ENCODE peak calls at places on chromosomes 16 and 17, in eight cellular contexts. One of them, this sample, is unnamed.

GRCh38 chr16:51112311-51112710 is 38.8 kb downstream of the SALL1 start:
- DNase-seq in C1 segment of cervical spinal cord: no peak
- DNase-seq in prostate gland: no peak
- DNase-seq in activated naive CD4-positive, alpha-beta T cell treated with anti-CD3 and anti-CD28 coated beads, Interleukin-2, amount 50 U/mL, for 72 hours: no peak
- DNase-seq in naive thymus-derived CD8-positive, alpha-beta T cell: no peak
- DNase-seq in stimulated activated CD4-positive, alpha-beta T cell treated with anti-CD3 and anti-CD28 coated beads, Interleukin-1b, Interleukin-23, amount 100 ng/mL, for 4 hours: no peak
- DNase-seq in AG20443: no peak
- DNase-seq in CD8-positive, alpha-beta T cell: no peak
- DNase-seq in this sample: no peak

GRCh38 chr16:27482397-27483082 is 67.2 kb downstream of the GTF3C1 start:
- DNase-seq in prostate gland: no peak
- DNase-seq in CD8-positive, alpha-beta T cell: no peak
- DNase-seq in stimulated activated CD4-positive, alpha-beta T cell treated with anti-CD3 and anti-CD28 coated beads, Interleukin-1b, Interleukin-23, amount 100 ng/mL, for 4 hours: no peak
- DNase-seq in AG20443: no peak
- DNase-seq in activated naive CD4-positive, alpha-beta T cell treated with anti-CD3 and anti-CD28 coated beads, Interleukin-2, amount 50 U/mL, for 72 hours: no peak
- DNase-seq in C1 segment of cervical spinal cord: no peak
- DNase-seq in naive thymus-derived CD8-positive, alpha-beta T cell: no peak
- DNase-seq in this sample: no peak

GRCh38 chr17:43216369-43216761 is 4.7 kb downstream of the TMEM106A start:
- DNase-seq in CD8-positive, alpha-beta T cell: no peak
- DNase-seq in naive thymus-derived CD8-positive, alpha-beta T cell: no peak
- DNase-seq in stimulated activated CD4-positive, alpha-beta T cell treated with anti-CD3 and anti-CD28 coated beads, Interleukin-1b, Interleukin-23, amount 100 ng/mL, for 4 hours: no peak
- DNase-seq in activated naive CD4-positive, alpha-beta T cell treated with anti-CD3 and anti-CD28 coated beads, Interleukin-2, amount 50 U/mL, for 72 hours: no peak
- DNase-seq in C1 segment of cervical spinal cord: no peak
- DNase-seq in prostate gland: no peak
- DNase-seq in AG20443: no peak
- DNase-seq in this sample: no peak

GRCh38 chr17:27741361-27741861 is 58.9 kb downstream of the NOS2 start:
- DNase-seq in naive thymus-derived CD8-positive, alpha-beta T cell: no peak
- DNase-seq in C1 segment of cervical spinal cord: no peak
- DNase-seq in AG20443: peak; percentile 69
- DNase-seq in CD8-positive, alpha-beta T cell: no peak
- DNase-seq in prostate gland: no peak
- DNase-seq in activated naive CD4-positive, alpha-beta T cell treated with anti-CD3 and anti-CD28 coated beads, Interleukin-2, amount 50 U/mL, for 72 hours: no peak
- DNase-seq in stimulated activated CD4-positive, alpha-beta T cell treated with anti-CD3 and anti-CD28 coated beads, Interleukin-1b, Interleukin-23, amount 100 ng/mL, for 4 hours: no peak
- DNase-seq in this sample: no peak

GRCh38 chr17:9115446-9116265 is 94.3 kb downstream of the NTN1 start:
- DNase-seq in CD8-positive, alpha-beta T cell: no peak
- DNase-seq in prostate gland: peak; percentile 26
- DNase-seq in activated naive CD4-positive, alpha-beta T cell treated with anti-CD3 and anti-CD28 coated beads, Interleukin-2, amount 50 U/mL, for 72 hours: peak; percentile 60
- DNase-seq in AG20443: peak; percentile 82
- DNase-seq in naive thymus-derived CD8-positive, alpha-beta T cell: peak; percentile 27
- DNase-seq in C1 segment of cervical spinal cord: no peak
- DNase-seq in stimulated activated CD4-positive, alpha-beta T cell treated with anti-CD3 and anti-CD28 coated beads, Interleukin-1b, Interleukin-23, amount 100 ng/mL, for 4 hours: peak; percentile 43
- DNase-seq in this sample: peak; percentile 48

GRCh38 chr17:34626141-34626681 is 46.8 kb downstream of the TMEM132E start:
- DNase-seq in prostate gland: no peak
- DNase-seq in activated naive CD4-positive, alpha-beta T cell treated with anti-CD3 and anti-CD28 coated beads, Interleukin-2, amount 50 U/mL, for 72 hours: no peak
- DNase-seq in C1 segment of cervical spinal cord: no peak
- DNase-seq in AG20443: no peak
- DNase-seq in CD8-positive, alpha-beta T cell: no peak
- DNase-seq in naive thymus-derived CD8-positive, alpha-beta T cell: no peak
- DNase-seq in stimulated activated CD4-positive, alpha-beta T cell treated with anti-CD3 and anti-CD28 coated beads, Interleukin-1b, Interleukin-23, amount 100 ng/mL, for 4 hours: no peak
- DNase-seq in this sample: no peak

GRCh38 chr16:1291576-1291974 is 17.9 kb upstream of the UBE2I start:
- DNase-seq in C1 segment of cervical spinal cord: no peak
- DNase-seq in stimulated activated CD4-positive, alpha-beta T cell treated with anti-CD3 and anti-CD28 coated beads, Interleukin-1b, Interleukin-23, amount 100 ng/mL, for 4 hours: no peak
- DNase-seq in naive thymus-derived CD8-positive, alpha-beta T cell: no peak
- DNase-seq in prostate gland: no peak
- DNase-seq in activated naive CD4-positive, alpha-beta T cell treated with anti-CD3 and anti-CD28 coated beads, Interleukin-2, amount 50 U/mL, for 72 hours: no peak
- DNase-seq in AG20443: no peak
- DNase-seq in CD8-positive, alpha-beta T cell: no peak
- DNase-seq in this sample: no peak

GRCh38 chr17:46834846-46835245 is 16.4 kb upstream of the WNT3 start:
- DNase-seq in activated naive CD4-positive, alpha-beta T cell treated with anti-CD3 and anti-CD28 coated beads, Interleukin-2, amount 50 U/mL, for 72 hours: no peak
- DNase-seq in CD8-positive, alpha-beta T cell: no peak
- DNase-seq in AG20443: no peak
- DNase-seq in prostate gland: no peak
- DNase-seq in stimulated activated CD4-positive, alpha-beta T cell treated with anti-CD3 and anti-CD28 coated beads, Interleukin-1b, Interleukin-23, amount 100 ng/mL, for 4 hours: no peak
- DNase-seq in naive thymus-derived CD8-positive, alpha-beta T cell: no peak
- DNase-seq in C1 segment of cervical spinal cord: no peak
- DNase-seq in this sample: no peak

GRCh38 chr16:67100569-67101300 is 9.0 kb upstream of the PHAF1 start:
- DNase-seq in C1 segment of cervical spinal cord: no peak
- DNase-seq in prostate gland: no peak
- DNase-seq in activated naive CD4-positive, alpha-beta T cell treated with anti-CD3 and anti-CD28 coated beads, Interleukin-2, amount 50 U/mL, for 72 hours: no peak
- DNase-seq in AG20443: peak; percentile 24
- DNase-seq in naive thymus-derived CD8-positive, alpha-beta T cell: no peak
- DNase-seq in CD8-positive, alpha-beta T cell: no peak
- DNase-seq in stimulated activated CD4-positive, alpha-beta T cell treated with anti-CD3 and anti-CD28 coated beads, Interleukin-1b, Interleukin-23, amount 100 ng/mL, for 4 hours: no peak
- DNase-seq in this sample: peak; percentile 29

GRCh38 chr17:12519956-12520594 is 145.6 kb upstream of the MYOCD start:
- DNase-seq in AG20443: peak; percentile 58
- DNase-seq in C1 segment of cervical spinal cord: no peak
- DNase-seq in CD8-positive, alpha-beta T cell: no peak
- DNase-seq in prostate gland: no peak
- DNase-seq in naive thymus-derived CD8-positive, alpha-beta T cell: no peak
- DNase-seq in activated naive CD4-positive, alpha-beta T cell treated with anti-CD3 and anti-CD28 coated beads, Interleukin-2, amount 50 U/mL, for 72 hours: no peak
- DNase-seq in stimulated activated CD4-positive, alpha-beta T cell treated with anti-CD3 and anti-CD28 coated beads, Interleukin-1b, Interleukin-23, amount 100 ng/mL, for 4 hours: no peak
- DNase-seq in this sample: no peak

GRCh38 chr16:4298761-4299522 is 16.9 kb upstream of the GLIS2 start:
- DNase-seq in CD8-positive, alpha-beta T cell: no peak
- DNase-seq in prostate gland: peak; percentile 69
- DNase-seq in activated naive CD4-positive, alpha-beta T cell treated with anti-CD3 and anti-CD28 coated beads, Interleukin-2, amount 50 U/mL, for 72 hours: no peak
- DNase-seq in naive thymus-derived CD8-positive, alpha-beta T cell: no peak
- DNase-seq in C1 segment of cervical spinal cord: no peak
- DNase-seq in AG20443: peak; percentile 97
- DNase-seq in stimulated activated CD4-positive, alpha-beta T cell treated with anti-CD3 and anti-CD28 coated beads, Interleukin-1b, Interleukin-23, amount 100 ng/mL, for 4 hours: no peak
- DNase-seq in this sample: peak; percentile 62

GRCh38 chr17:63191610-63192009 is 225.6 kb downstream of the TANC2 start:
- DNase-seq in C1 segment of cervical spinal cord: no peak
- DNase-seq in CD8-positive, alpha-beta T cell: no peak
- DNase-seq in stimulated activated CD4-positive, alpha-beta T cell treated with anti-CD3 and anti-CD28 coated beads, Interleukin-1b, Interleukin-23, amount 100 ng/mL, for 4 hours: no peak
- DNase-seq in prostate gland: no peak
- DNase-seq in AG20443: no peak
- DNase-seq in naive thymus-derived CD8-positive, alpha-beta T cell: no peak
- DNase-seq in activated naive CD4-positive, alpha-beta T cell treated with anti-CD3 and anti-CD28 coated beads, Interleukin-2, amount 50 U/mL, for 72 hours: no peak
- DNase-seq in this sample: no peak

GRCh38 chr17:49941427-49941826 is 27.6 kb upstream of the DLX4 start:
- DNase-seq in AG20443: no peak
- DNase-seq in activated naive CD4-positive, alpha-beta T cell treated with anti-CD3 and anti-CD28 coated beads, Interleukin-2, amount 50 U/mL, for 72 hours: no peak
- DNase-seq in CD8-positive, alpha-beta T cell: no peak
- DNase-seq in prostate gland: no peak
- DNase-seq in naive thymus-derived CD8-positive, alpha-beta T cell: no peak
- DNase-seq in C1 segment of cervical spinal cord: no peak
- DNase-seq in stimulated activated CD4-positive, alpha-beta T cell treated with anti-CD3 and anti-CD28 coated beads, Interleukin-1b, Interleukin-23, amount 100 ng/mL, for 4 hours: no peak
- DNase-seq in this sample: no peak

GRCh38 chr17:32998893-32999240 is 7.2 kb downstream of the SPACA3 start:
- DNase-seq in prostate gland: no peak
- DNase-seq in stimulated activated CD4-positive, alpha-beta T cell treated with anti-CD3 and anti-CD28 coated beads, Interleukin-1b, Interleukin-23, amount 100 ng/mL, for 4 hours: no peak
- DNase-seq in naive thymus-derived CD8-positive, alpha-beta T cell: no peak
- DNase-seq in AG20443: peak; percentile 69
- DNase-seq in CD8-positive, alpha-beta T cell: no peak
- DNase-seq in C1 segment of cervical spinal cord: no peak
- DNase-seq in activated naive CD4-positive, alpha-beta T cell treated with anti-CD3 and anti-CD28 coated beads, Interleukin-2, amount 50 U/mL, for 72 hours: no peak
- DNase-seq in this sample: peak; percentile 42

GRCh38 chr16:61858996-61859395 is 177.2 kb downstream of the CDH8 start:
- DNase-seq in AG20443: peak; percentile 47
- DNase-seq in prostate gland: no peak
- DNase-seq in naive thymus-derived CD8-positive, alpha-beta T cell: no peak
- DNase-seq in C1 segment of cervical spinal cord: no peak
- DNase-seq in stimulated activated CD4-positive, alpha-beta T cell treated with anti-CD3 and anti-CD28 coated beads, Interleukin-1b, Interleukin-23, amount 100 ng/mL, for 4 hours: no peak
- DNase-seq in CD8-positive, alpha-beta T cell: no peak
- DNase-seq in activated naive CD4-positive, alpha-beta T cell treated with anti-CD3 and anti-CD28 coated beads, Interleukin-2, amount 50 U/mL, for 72 hours: no peak
- DNase-seq in this sample: no peak

GRCh38 chr17:57502696-57503307 is 242.3 kb downstream of the CCDC182 start:
- DNase-seq in C1 segment of cervical spinal cord: no peak
- DNase-seq in AG20443: no peak
- DNase-seq in naive thymus-derived CD8-positive, alpha-beta T cell: no peak
- DNase-seq in stimulated activated CD4-positive, alpha-beta T cell treated with anti-CD3 and anti-CD28 coated beads, Interleukin-1b, Interleukin-23, amount 100 ng/mL, for 4 hours: no peak
- DNase-seq in activated naive CD4-positive, alpha-beta T cell treated with anti-CD3 and anti-CD28 coated beads, Interleukin-2, amount 50 U/mL, for 72 hours: no peak
- DNase-seq in prostate gland: no peak
- DNase-seq in CD8-positive, alpha-beta T cell: no peak
- DNase-seq in this sample: no peak

GRCh38 chr17:81380117-81380516 is 15.1 kb upstream of the BAHCC1 start:
- DNase-seq in prostate gland: no peak
- DNase-seq in stimulated activated CD4-positive, alpha-beta T cell treated with anti-CD3 and anti-CD28 coated beads, Interleukin-1b, Interleukin-23, amount 100 ng/mL, for 4 hours: no peak
- DNase-seq in C1 segment of cervical spinal cord: no peak
- DNase-seq in AG20443: no peak
- DNase-seq in naive thymus-derived CD8-positive, alpha-beta T cell: no peak
- DNase-seq in activated naive CD4-positive, alpha-beta T cell treated with anti-CD3 and anti-CD28 coated beads, Interleukin-2, amount 50 U/mL, for 72 hours: no peak
- DNase-seq in CD8-positive, alpha-beta T cell: no peak
- DNase-seq in this sample: no peak

GRCh38 chr16:73277066-73277465 is 229.1 kb upstream of the ZFHX3 start:
- DNase-seq in naive thymus-derived CD8-positive, alpha-beta T cell: no peak
- DNase-seq in prostate gland: no peak
- DNase-seq in AG20443: no peak
- DNase-seq in activated naive CD4-positive, alpha-beta T cell treated with anti-CD3 and anti-CD28 coated beads, Interleukin-2, amount 50 U/mL, for 72 hours: no peak
- DNase-seq in CD8-positive, alpha-beta T cell: no peak
- DNase-seq in stimulated activated CD4-positive, alpha-beta T cell treated with anti-CD3 and anti-CD28 coated beads, Interleukin-1b, Interleukin-23, amount 100 ng/mL, for 4 hours: no peak
- DNase-seq in C1 segment of cervical spinal cord: no peak
- DNase-seq in this sample: no peak

GRCh38 chr16:3021449-3022207 is 1.5 kb downstream of the TNFRSF12A start:
- DNase-seq in AG20443: peak; percentile 82
- DNase-seq in naive thymus-derived CD8-positive, alpha-beta T cell: peak; percentile 38
- DNase-seq in activated naive CD4-positive, alpha-beta T cell treated with anti-CD3 and anti-CD28 coated beads, Interleukin-2, amount 50 U/mL, for 72 hours: peak; percentile 83
- DNase-seq in prostate gland: peak; percentile 57
- DNase-seq in stimulated activated CD4-positive, alpha-beta T cell treated with anti-CD3 and anti-CD28 coated beads, Interleukin-1b, Interleukin-23, amount 100 ng/mL, for 4 hours: peak; percentile 70
- DNase-seq in C1 segment of cervical spinal cord: no peak
- DNase-seq in CD8-positive, alpha-beta T cell: no peak
- DNase-seq in this sample: peak; percentile 89

GRCh38 chr17:19716108-19717030 is at the start of gene SLC47A2:
- DNase-seq in AG20443: peak; percentile 36
- DNase-seq in stimulated activated CD4-positive, alpha-beta T cell treated with anti-CD3 and anti-CD28 coated beads, Interleukin-1b, Interleukin-23, amount 100 ng/mL, for 4 hours: no peak
- DNase-seq in prostate gland: no peak
- DNase-seq in C1 segment of cervical spinal cord: no peak
- DNase-seq in activated naive CD4-positive, alpha-beta T cell treated with anti-CD3 and anti-CD28 coated beads, Interleukin-2, amount 50 U/mL, for 72 hours: no peak
- DNase-seq in CD8-positive, alpha-beta T cell: no peak
- DNase-seq in naive thymus-derived CD8-positive, alpha-beta T cell: no peak
- DNase-seq in this sample: no peak

GRCh38 chr17:34826332-34826731 is 134.9 kb downstream of the CCT6B start:
- DNase-seq in C1 segment of cervical spinal cord: no peak
- DNase-seq in prostate gland: no peak
- DNase-seq in naive thymus-derived CD8-positive, alpha-beta T cell: no peak
- DNase-seq in AG20443: peak; percentile 24
- DNase-seq in stimulated activated CD4-positive, alpha-beta T cell treated with anti-CD3 and anti-CD28 coated beads, Interleukin-1b, Interleukin-23, amount 100 ng/mL, for 4 hours: no peak
- DNase-seq in activated naive CD4-positive, alpha-beta T cell treated with anti-CD3 and anti-CD28 coated beads, Interleukin-2, amount 50 U/mL, for 72 hours: no peak
- DNase-seq in CD8-positive, alpha-beta T cell: no peak
- DNase-seq in this sample: peak; percentile 2

GRCh38 chr16:15403392-15403995 is 7.9 kb downstream of the MPV17L start:
- DNase-seq in naive thymus-derived CD8-positive, alpha-beta T cell: no peak
- DNase-seq in AG20443: no peak
- DNase-seq in CD8-positive, alpha-beta T cell: no peak
- DNase-seq in C1 segment of cervical spinal cord: no peak
- DNase-seq in stimulated activated CD4-positive, alpha-beta T cell treated with anti-CD3 and anti-CD28 coated beads, Interleukin-1b, Interleukin-23, amount 100 ng/mL, for 4 hours: no peak
- DNase-seq in prostate gland: no peak
- DNase-seq in activated naive CD4-positive, alpha-beta T cell treated with anti-CD3 and anti-CD28 coated beads, Interleukin-2, amount 50 U/mL, for 72 hours: no peak
- DNase-seq in this sample: no peak

GRCh38 chr17:81664051-81664470 is 2.3 kb downstream of the OXLD1 start:
- DNase-seq in stimulated activated CD4-positive, alpha-beta T cell treated with anti-CD3 and anti-CD28 coated beads, Interleukin-1b, Interleukin-23, amount 100 ng/mL, for 4 hours: no peak
- DNase-seq in C1 segment of cervical spinal cord: no peak
- DNase-seq in prostate gland: no peak
- DNase-seq in naive thymus-derived CD8-positive, alpha-beta T cell: no peak
- DNase-seq in CD8-positive, alpha-beta T cell: no peak
- DNase-seq in activated naive CD4-positive, alpha-beta T cell treated with anti-CD3 and anti-CD28 coated beads, Interleukin-2, amount 50 U/mL, for 72 hours: no peak
- DNase-seq in AG20443: no peak
- DNase-seq in this sample: no peak

GRCh38 chr17:5097101-5097834 is 14.4 kb downstream of the ZNF232 start:
- DNase-seq in prostate gland: peak; percentile 60
- DNase-seq in stimulated activated CD4-positive, alpha-beta T cell treated with anti-CD3 and anti-CD28 coated beads, Interleukin-1b, Interleukin-23, amount 100 ng/mL, for 4 hours: peak; percentile 29
- DNase-seq in naive thymus-derived CD8-positive, alpha-beta T cell: peak; percentile 63
- DNase-seq in C1 segment of cervical spinal cord: no peak
- DNase-seq in AG20443: no peak
- DNase-seq in activated naive CD4-positive, alpha-beta T cell treated with anti-CD3 and anti-CD28 coated beads, Interleukin-2, amount 50 U/mL, for 72 hours: peak; percentile 11
- DNase-seq in CD8-positive, alpha-beta T cell: no peak
- DNase-seq in this sample: no peak

GRCh38 chr16:15942901-15943690 is 6.3 kb upstream of the ABCC1 start:
- DNase-seq in CD8-positive, alpha-beta T cell: no peak
- DNase-seq in prostate gland: no peak
- DNase-seq in stimulated activated CD4-positive, alpha-beta T cell treated with anti-CD3 and anti-CD28 coated beads, Interleukin-1b, Interleukin-23, amount 100 ng/mL, for 4 hours: no peak
- DNase-seq in activated naive CD4-positive, alpha-beta T cell treated with anti-CD3 and anti-CD28 coated beads, Interleukin-2, amount 50 U/mL, for 72 hours: no peak
- DNase-seq in C1 segment of cervical spinal cord: no peak
- DNase-seq in AG20443: no peak
- DNase-seq in naive thymus-derived CD8-positive, alpha-beta T cell: no peak
- DNase-seq in this sample: no peak

GRCh38 chr17:3965123-3965800 is 1.0 kb upstream of the ATP2A3 start:
- DNase-seq in AG20443: peak; percentile 76
- DNase-seq in naive thymus-derived CD8-positive, alpha-beta T cell: peak; percentile 54
- DNase-seq in C1 segment of cervical spinal cord: no peak
- DNase-seq in stimulated activated CD4-positive, alpha-beta T cell treated with anti-CD3 and anti-CD28 coated beads, Interleukin-1b, Interleukin-23, amount 100 ng/mL, for 4 hours: peak; percentile 51
- DNase-seq in CD8-positive, alpha-beta T cell: peak; percentile 33
- DNase-seq in activated naive CD4-positive, alpha-beta T cell treated with anti-CD3 and anti-CD28 coated beads, Interleukin-2, amount 50 U/mL, for 72 hours: peak; percentile 67
- DNase-seq in prostate gland: peak; percentile 62
- DNase-seq in this sample: no peak

GRCh38 chr17:41464682-41465081 is 2.5 kb downstream of the KRT32 start:
- DNase-seq in AG20443: peak; percentile 92
- DNase-seq in prostate gland: peak; percentile 87
- DNase-seq in stimulated activated CD4-positive, alpha-beta T cell treated with anti-CD3 and anti-CD28 coated beads, Interleukin-1b, Interleukin-23, amount 100 ng/mL, for 4 hours: no peak
- DNase-seq in naive thymus-derived CD8-positive, alpha-beta T cell: no peak
- DNase-seq in activated naive CD4-positive, alpha-beta T cell treated with anti-CD3 and anti-CD28 coated beads, Interleukin-2, amount 50 U/mL, for 72 hours: no peak
- DNase-seq in C1 segment of cervical spinal cord: no peak
- DNase-seq in CD8-positive, alpha-beta T cell: no peak
- DNase-seq in this sample: peak; percentile 68

GRCh38 chr17:45705123-45706009 is 78.8 kb upstream of the CRHR1 start:
- DNase-seq in CD8-positive, alpha-beta T cell: no peak
- DNase-seq in C1 segment of cervical spinal cord: no peak
- DNase-seq in stimulated activated CD4-positive, alpha-beta T cell treated with anti-CD3 and anti-CD28 coated beads, Interleukin-1b, Interleukin-23, amount 100 ng/mL, for 4 hours: no peak
- DNase-seq in naive thymus-derived CD8-positive, alpha-beta T cell: no peak
- DNase-seq in prostate gland: peak; percentile 5
- DNase-seq in activated naive CD4-positive, alpha-beta T cell treated with anti-CD3 and anti-CD28 coated beads, Interleukin-2, amount 50 U/mL, for 72 hours: no peak
- DNase-seq in AG20443: peak; percentile 38
- DNase-seq in this sample: no peak

GRCh38 chr16:11329080-11329491 is 16.2 kb upstream of the RMI2 start:
- DNase-seq in AG20443: no peak
- DNase-seq in activated naive CD4-positive, alpha-beta T cell treated with anti-CD3 and anti-CD28 coated beads, Interleukin-2, amount 50 U/mL, for 72 hours: no peak
- DNase-seq in naive thymus-derived CD8-positive, alpha-beta T cell: no peak
- DNase-seq in prostate gland: no peak
- DNase-seq in C1 segment of cervical spinal cord: no peak
- DNase-seq in CD8-positive, alpha-beta T cell: no peak
- DNase-seq in stimulated activated CD4-positive, alpha-beta T cell treated with anti-CD3 and anti-CD28 coated beads, Interleukin-1b, Interleukin-23, amount 100 ng/mL, for 4 hours: no peak
- DNase-seq in this sample: no peak

GRCh38 chr17:78144146-78144719 is 2.0 kb upstream of the C17orf99 start:
- DNase-seq in naive thymus-derived CD8-positive, alpha-beta T cell: no peak
- DNase-seq in CD8-positive, alpha-beta T cell: no peak
- DNase-seq in stimulated activated CD4-positive, alpha-beta T cell treated with anti-CD3 and anti-CD28 coated beads, Interleukin-1b, Interleukin-23, amount 100 ng/mL, for 4 hours: no peak
- DNase-seq in activated naive CD4-positive, alpha-beta T cell treated with anti-CD3 and anti-CD28 coated beads, Interleukin-2, amount 50 U/mL, for 72 hours: no peak
- DNase-seq in prostate gland: no peak
- DNase-seq in AG20443: no peak
- DNase-seq in C1 segment of cervical spinal cord: no peak
- DNase-seq in this sample: peak; percentile 93

GRCh38 chr16:77169650-77170236 is 21.2 kb upstream of the MON1B start:
- DNase-seq in prostate gland: no peak
- DNase-seq in stimulated activated CD4-positive, alpha-beta T cell treated with anti-CD3 and anti-CD28 coated beads, Interleukin-1b, Interleukin-23, amount 100 ng/mL, for 4 hours: no peak
- DNase-seq in activated naive CD4-positive, alpha-beta T cell treated with anti-CD3 and anti-CD28 coated beads, Interleukin-2, amount 50 U/mL, for 72 hours: peak; percentile 57
- DNase-seq in CD8-positive, alpha-beta T cell: no peak
- DNase-seq in C1 segment of cervical spinal cord: no peak
- DNase-seq in AG20443: peak; percentile 22
- DNase-seq in naive thymus-derived CD8-positive, alpha-beta T cell: no peak
- DNase-seq in this sample: peak; percentile 12

GRCh38 chr17:74324521-74324920 is 1.5 kb upstream of the KIF19 start:
- DNase-seq in stimulated activated CD4-positive, alpha-beta T cell treated with anti-CD3 and anti-CD28 coated beads, Interleukin-1b, Interleukin-23, amount 100 ng/mL, for 4 hours: no peak
- DNase-seq in AG20443: no peak
- DNase-seq in prostate gland: no peak
- DNase-seq in CD8-positive, alpha-beta T cell: no peak
- DNase-seq in C1 segment of cervical spinal cord: no peak
- DNase-seq in naive thymus-derived CD8-positive, alpha-beta T cell: no peak
- DNase-seq in activated naive CD4-positive, alpha-beta T cell treated with anti-CD3 and anti-CD28 coated beads, Interleukin-2, amount 50 U/mL, for 72 hours: no peak
- DNase-seq in this sample: no peak

GRCh38 chr17:32563583-32563982 is 76.8 kb downstream of the CDK5R1 start:
- DNase-seq in C1 segment of cervical spinal cord: no peak
- DNase-seq in prostate gland: no peak
- DNase-seq in naive thymus-derived CD8-positive, alpha-beta T cell: no peak
- DNase-seq in CD8-positive, alpha-beta T cell: no peak
- DNase-seq in AG20443: no peak
- DNase-seq in stimulated activated CD4-positive, alpha-beta T cell treated with anti-CD3 and anti-CD28 coated beads, Interleukin-1b, Interleukin-23, amount 100 ng/mL, for 4 hours: no peak
- DNase-seq in activated naive CD4-positive, alpha-beta T cell treated with anti-CD3 and anti-CD28 coated beads, Interleukin-2, amount 50 U/mL, for 72 hours: no peak
- DNase-seq in this sample: no peak

GRCh38 chr16:4846503-4846900 is 586 bp downstream of the GLYR1 start:
- DNase-seq in stimulated activated CD4-positive, alpha-beta T cell treated with anti-CD3 and anti-CD28 coated beads, Interleukin-1b, Interleukin-23, amount 100 ng/mL, for 4 hours: peak; percentile 3
- DNase-seq in C1 segment of cervical spinal cord: no peak
- DNase-seq in AG20443: peak; percentile 67
- DNase-seq in CD8-positive, alpha-beta T cell: no peak
- DNase-seq in activated naive CD4-positive, alpha-beta T cell treated with anti-CD3 and anti-CD28 coated beads, Interleukin-2, amount 50 U/mL, for 72 hours: peak; percentile 11
- DNase-seq in naive thymus-derived CD8-positive, alpha-beta T cell: no peak
- DNase-seq in prostate gland: peak; percentile 43
- DNase-seq in this sample: no peak

This sample was measured in fibroblast of the conjunctiva.